ENCODE peak calls at places on chromosome 15, in nine cellular contexts. One of them, this sample, is unnamed.

GRCh38 chr15:85073556-85074194 is 92.0 kb downstream of the PDE8A start:
- DNase-seq in GM12865: no peak
- DNase-seq in adrenal gland: no peak
- DNase-seq in B cell: no peak
- DNase-seq in brain microvascular endothelial cell: peak; percentile 22
- DNase-seq in lung: no peak
- DNase-seq in ovary: no peak
- DNase-seq in choroid plexus epithelial cell: peak; percentile 32
- DNase-seq in fibroblast of lung: no peak
- DNase-seq in this sample: no peak

GRCh38 chr15:74787251-74788041 is 5.6 kb downstream of the CSK start:
- DNase-seq in GM12865: peak; percentile 97
- DNase-seq in adrenal gland: peak; percentile 66
- DNase-seq in B cell: peak; percentile 90
- DNase-seq in brain microvascular endothelial cell: peak; percentile 86
- DNase-seq in lung: peak; percentile 78
- DNase-seq in ovary: no peak
- DNase-seq in choroid plexus epithelial cell: peak; percentile 92
- DNase-seq in fibroblast of lung: peak; percentile 65
- DNase-seq in this sample: no peak

GRCh38 chr15:99452010-99452409 is 113.8 kb upstream of the MEF2A start:
- DNase-seq in GM12865: no peak
- DNase-seq in adrenal gland: peak; percentile 12
- DNase-seq in B cell: no peak
- DNase-seq in brain microvascular endothelial cell: no peak
- DNase-seq in lung: no peak
- DNase-seq in ovary: no peak
- DNase-seq in choroid plexus epithelial cell: no peak
- DNase-seq in fibroblast of lung: no peak
- DNase-seq in this sample: peak; percentile 64

GRCh38 chr15:29529043-29529442 is 259.4 kb upstream of the NSMCE3 start:
- DNase-seq in GM12865: no peak
- DNase-seq in adrenal gland: no peak
- DNase-seq in B cell: no peak
- DNase-seq in brain microvascular endothelial cell: no peak
- DNase-seq in lung: no peak
- DNase-seq in ovary: no peak
- DNase-seq in choroid plexus epithelial cell: no peak
- DNase-seq in fibroblast of lung: no peak
- DNase-seq in this sample: no peak

GRCh38 chr15:89653578-89653977 is 1.7 kb downstream of the KIF7 start:
- DNase-seq in GM12865: no peak
- DNase-seq in adrenal gland: no peak
- DNase-seq in B cell: no peak
- DNase-seq in brain microvascular endothelial cell: no peak
- DNase-seq in lung: no peak
- DNase-seq in ovary: no peak
- DNase-seq in choroid plexus epithelial cell: no peak
- DNase-seq in fibroblast of lung: no peak
- DNase-seq in this sample: no peak

GRCh38 chr15:41558400-41559238 is at the start of gene TYRO3:
- DNase-seq in GM12865: peak; percentile 46
- DNase-seq in adrenal gland: peak; percentile 65
- DNase-seq in B cell: peak; percentile 92
- DNase-seq in brain microvascular endothelial cell: peak; percentile 29
- DNase-seq in lung: no peak
- DNase-seq in ovary: peak; percentile 79
- DNase-seq in choroid plexus epithelial cell: peak; percentile 51
- DNase-seq in fibroblast of lung: peak; percentile 21
- DNase-seq in this sample: no peak

GRCh38 chr15:67740376-67740775 is 84.9 kb upstream of the SKOR1 start:
- DNase-seq in GM12865: no peak
- DNase-seq in adrenal gland: no peak
- DNase-seq in B cell: no peak
- DNase-seq in brain microvascular endothelial cell: no peak
- DNase-seq in lung: no peak
- DNase-seq in ovary: no peak
- DNase-seq in choroid plexus epithelial cell: no peak
- DNase-seq in fibroblast of lung: no peak
- DNase-seq in this sample: no peak

GRCh38 chr15:71335591-71335990 is 220.3 kb downstream of the THSD4 start:
- DNase-seq in GM12865: no peak
- DNase-seq in adrenal gland: no peak
- DNase-seq in B cell: no peak
- DNase-seq in brain microvascular endothelial cell: no peak
- DNase-seq in lung: no peak
- DNase-seq in ovary: no peak
- DNase-seq in choroid plexus epithelial cell: peak; percentile 79
- DNase-seq in fibroblast of lung: peak; percentile 57
- DNase-seq in this sample: no peak

GRCh38 chr15:71096676-71097075 is 18.6 kb upstream of the THSD4 start:
- DNase-seq in GM12865: no peak
- DNase-seq in adrenal gland: no peak
- DNase-seq in B cell: no peak
- DNase-seq in brain microvascular endothelial cell: peak; percentile 57
- DNase-seq in lung: peak; percentile 3
- DNase-seq in ovary: no peak
- DNase-seq in choroid plexus epithelial cell: peak; percentile 33
- DNase-seq in fibroblast of lung: no peak
- DNase-seq in this sample: no peak

GRCh38 chr15:84937144-84937543 is 44.5 kb upstream of the PDE8A start:
- DNase-seq in GM12865: no peak
- DNase-seq in adrenal gland: no peak
- DNase-seq in B cell: no peak
- DNase-seq in brain microvascular endothelial cell: no peak
- DNase-seq in lung: no peak
- DNase-seq in ovary: no peak
- DNase-seq in choroid plexus epithelial cell: peak; percentile 57
- DNase-seq in fibroblast of lung: no peak
- DNase-seq in this sample: no peak

GRCh38 chr15:63417721-63418120 is 36.1 kb upstream of the CA12 start:
- DNase-seq in GM12865: no peak
- DNase-seq in adrenal gland: no peak
- DNase-seq in B cell: no peak
- DNase-seq in brain microvascular endothelial cell: no peak
- DNase-seq in lung: no peak
- DNase-seq in ovary: no peak
- DNase-seq in choroid plexus epithelial cell: no peak
- DNase-seq in fibroblast of lung: no peak
- DNase-seq in this sample: no peak

GRCh38 chr15:75835990-75836952 is 7.0 kb upstream of the UBE2Q2 start:
- DNase-seq in GM12865: no peak
- DNase-seq in adrenal gland: no peak
- DNase-seq in B cell: no peak
- DNase-seq in brain microvascular endothelial cell: no peak
- DNase-seq in lung: no peak
- DNase-seq in ovary: no peak
- DNase-seq in choroid plexus epithelial cell: no peak
- DNase-seq in fibroblast of lung: no peak
- DNase-seq in this sample: no peak

GRCh38 chr15:68310811-68311463 is 33.4 kb downstream of the FEM1B start:
- DNase-seq in GM12865: no peak
- DNase-seq in adrenal gland: peak; percentile 18
- DNase-seq in B cell: peak; percentile 4
- DNase-seq in brain microvascular endothelial cell: no peak
- DNase-seq in lung: no peak
- DNase-seq in ovary: no peak
- DNase-seq in choroid plexus epithelial cell: no peak
- DNase-seq in fibroblast of lung: no peak
- DNase-seq in this sample: peak; percentile 78

GRCh38 chr15:87736401-87736800 is 520.1 kb downstream of the NTRK3 start:
- DNase-seq in GM12865: no peak
- DNase-seq in adrenal gland: no peak
- DNase-seq in B cell: no peak
- DNase-seq in brain microvascular endothelial cell: peak; percentile 26
- DNase-seq in lung: no peak
- DNase-seq in ovary: no peak
- DNase-seq in choroid plexus epithelial cell: peak; percentile 39
- DNase-seq in fibroblast of lung: no peak
- DNase-seq in this sample: no peak

GRCh38 chr15:37132826-37133417 is 32.6 kb upstream of the MEIS2 start:
- DNase-seq in GM12865: no peak
- DNase-seq in adrenal gland: no peak
- DNase-seq in B cell: no peak
- DNase-seq in brain microvascular endothelial cell: no peak
- DNase-seq in lung: no peak
- DNase-seq in ovary: no peak
- DNase-seq in choroid plexus epithelial cell: no peak
- DNase-seq in fibroblast of lung: no peak
- DNase-seq in this sample: no peak

GRCh38 chr15:37135225-37135624 is 34.9 kb upstream of the MEIS2 start:
- DNase-seq in GM12865: peak; percentile 49
- DNase-seq in adrenal gland: no peak
- DNase-seq in B cell: no peak
- DNase-seq in brain microvascular endothelial cell: no peak
- DNase-seq in lung: no peak
- DNase-seq in ovary: no peak
- DNase-seq in choroid plexus epithelial cell: peak; percentile 30
- DNase-seq in fibroblast of lung: no peak
- DNase-seq in this sample: no peak

GRCh38 chr15:37134699-37135131 is 34.4 kb upstream of the MEIS2 start:
- DNase-seq in GM12865: peak; percentile 42
- DNase-seq in adrenal gland: peak; percentile 42
- DNase-seq in B cell: no peak
- DNase-seq in brain microvascular endothelial cell: peak; percentile 37
- DNase-seq in lung: no peak
- DNase-seq in ovary: no peak
- DNase-seq in choroid plexus epithelial cell: peak; percentile 67
- DNase-seq in fibroblast of lung: peak; percentile 63
- DNase-seq in this sample: no peak

GRCh38 chr15:37134244-37134643 is 33.9 kb upstream of the MEIS2 start:
- DNase-seq in GM12865: no peak
- DNase-seq in adrenal gland: no peak
- DNase-seq in B cell: no peak
- DNase-seq in brain microvascular endothelial cell: no peak
- DNase-seq in lung: no peak
- DNase-seq in ovary: no peak
- DNase-seq in choroid plexus epithelial cell: no peak
- DNase-seq in fibroblast of lung: no peak
- DNase-seq in this sample: no peak

GRCh38 chr15:37133619-37134018 is 33.3 kb upstream of the MEIS2 start:
- DNase-seq in GM12865: no peak
- DNase-seq in adrenal gland: no peak
- DNase-seq in B cell: no peak
- DNase-seq in brain microvascular endothelial cell: no peak
- DNase-seq in lung: no peak
- DNase-seq in ovary: no peak
- DNase-seq in choroid plexus epithelial cell: peak; percentile 48
- DNase-seq in fibroblast of lung: peak; percentile 61
- DNase-seq in this sample: no peak
- TF ChIP-seq CTCF in GM12865: peak; percentile 10
- TF ChIP-seq CTCF in adrenal gland: peak; percentile 28
- TF ChIP-seq CTCF in B cell: no peak
- TF ChIP-seq CTCF in brain microvascular endothelial cell: no peak
- TF ChIP-seq CTCF in lung: no peak
- TF ChIP-seq CTCF in ovary: no peak
- TF ChIP-seq CTCF in choroid plexus epithelial cell: peak; percentile 32
- TF ChIP-seq CTCF in fibroblast of lung: peak; percentile 40
- TF ChIP-seq CTCF in this sample: peak; percentile 61

DNA sequence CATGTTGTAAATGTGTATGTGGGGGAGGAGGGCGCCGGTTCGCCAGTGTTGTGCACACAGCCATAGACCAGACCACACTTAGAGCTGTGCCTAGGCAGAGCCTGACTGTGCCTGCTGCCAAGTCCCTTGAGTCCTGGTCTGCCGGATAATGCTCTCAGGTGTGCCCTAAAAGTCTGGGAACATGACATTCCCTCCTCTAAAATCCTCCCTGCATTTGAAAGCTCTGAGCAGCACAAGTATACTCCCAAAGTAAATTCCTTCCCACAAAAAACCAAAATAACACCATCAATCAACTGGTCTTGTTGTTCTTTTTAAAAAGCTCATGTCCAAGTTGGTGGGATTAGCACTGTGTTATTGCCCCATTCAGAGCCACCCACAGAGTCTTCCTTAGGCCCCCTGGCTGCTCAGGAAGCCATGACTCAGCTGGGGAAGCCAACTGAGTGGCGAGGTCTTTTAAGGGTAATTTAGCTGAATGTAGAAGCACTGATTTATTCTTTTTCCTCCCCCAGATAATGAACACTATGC is 147.8 kb upstream of the MCTP2 start:
- DNase-seq in GM12865: no peak
- DNase-seq in adrenal gland: peak; percentile 29
- DNase-seq in B cell: no peak
- DNase-seq in brain microvascular endothelial cell: peak; percentile 64
- DNase-seq in lung: no peak
- DNase-seq in ovary: no peak
- DNase-seq in choroid plexus epithelial cell: peak; percentile 60
- DNase-seq in fibroblast of lung: peak; percentile 35
- DNase-seq in this sample: no peak
- TF ChIP-seq CTCF in GM12865: no peak
- TF ChIP-seq CTCF in adrenal gland: peak; percentile 11
- TF ChIP-seq CTCF in B cell: no peak
- TF ChIP-seq CTCF in brain microvascular endothelial cell: peak; percentile 24
- TF ChIP-seq CTCF in lung: no peak
- TF ChIP-seq CTCF in ovary: no peak
- TF ChIP-seq CTCF in choroid plexus epithelial cell: peak; percentile 13
- TF ChIP-seq CTCF in fibroblast of lung: no peak
- TF ChIP-seq CTCF in this sample: no peak

DNA sequence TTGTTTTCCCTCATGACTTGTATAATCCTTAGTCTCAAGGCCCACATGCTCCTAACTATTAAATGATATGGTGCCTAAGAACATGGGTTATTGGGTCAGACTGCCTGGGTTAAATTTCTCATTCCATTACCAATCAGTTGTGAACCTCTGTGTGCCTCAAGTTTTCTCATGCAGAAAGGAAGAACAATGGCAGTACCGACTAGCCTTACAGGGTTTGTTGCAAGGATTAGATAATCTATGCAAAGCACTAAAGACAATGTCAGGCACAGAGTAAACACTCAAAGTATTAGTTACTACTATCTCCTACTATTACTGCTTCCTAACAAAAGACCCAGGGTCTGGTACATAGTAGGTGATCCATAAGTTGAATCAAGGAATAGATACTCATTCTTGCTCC is 12.2 kb downstream of the ADPGK start:
- DNase-seq in GM12865: no peak
- DNase-seq in adrenal gland: no peak
- DNase-seq in B cell: no peak
- DNase-seq in brain microvascular endothelial cell: no peak
- DNase-seq in lung: no peak
- DNase-seq in ovary: no peak
- DNase-seq in choroid plexus epithelial cell: no peak
- DNase-seq in fibroblast of lung: no peak
- DNase-seq in this sample: no peak
- TF ChIP-seq CTCF in GM12865: no peak
- TF ChIP-seq CTCF in adrenal gland: no peak
- TF ChIP-seq CTCF in B cell: peak; percentile 3
- TF ChIP-seq CTCF in brain microvascular endothelial cell: no peak
- TF ChIP-seq CTCF in lung: no peak
- TF ChIP-seq CTCF in ovary: no peak
- TF ChIP-seq CTCF in choroid plexus epithelial cell: no peak
- TF ChIP-seq CTCF in fibroblast of lung: no peak
- TF ChIP-seq CTCF in this sample: no peak

DNA sequence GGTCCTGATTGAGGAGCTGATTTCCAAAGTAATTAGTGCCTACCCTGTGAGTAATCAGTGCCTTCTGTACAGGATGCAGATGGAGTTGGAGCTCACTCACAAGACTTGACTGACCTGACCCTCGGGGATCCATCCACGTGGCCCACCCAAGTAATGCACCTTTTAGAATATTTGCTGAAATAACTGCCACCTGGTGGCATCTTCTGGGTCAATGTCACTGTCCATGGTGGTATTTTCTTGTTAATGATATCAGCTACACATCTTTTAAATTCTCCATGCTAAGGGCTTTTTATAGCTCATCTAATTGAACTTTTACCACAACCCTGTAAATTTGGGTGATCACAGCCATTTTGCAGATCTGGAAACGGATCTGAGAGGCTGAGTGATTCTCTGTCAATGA is 74.3 kb upstream of the ANKRD34C start:
- DNase-seq in GM12865: no peak
- DNase-seq in adrenal gland: no peak
- DNase-seq in B cell: no peak
- DNase-seq in brain microvascular endothelial cell: no peak
- DNase-seq in lung: no peak
- DNase-seq in ovary: no peak
- DNase-seq in choroid plexus epithelial cell: no peak
- DNase-seq in fibroblast of lung: no peak
- DNase-seq in this sample: no peak
- TF ChIP-seq CTCF in GM12865: no peak
- TF ChIP-seq CTCF in adrenal gland: no peak
- TF ChIP-seq CTCF in B cell: no peak
- TF ChIP-seq CTCF in brain microvascular endothelial cell: peak; percentile 21
- TF ChIP-seq CTCF in lung: no peak
- TF ChIP-seq CTCF in ovary: no peak
- TF ChIP-seq CTCF in choroid plexus epithelial cell: peak; percentile 7
- TF ChIP-seq CTCF in fibroblast of lung: no peak
- TF ChIP-seq CTCF in this sample: no peak